ENCODE peak calls at places on chromosome 14, in seven cellular contexts. Z is astrocyte, S is fibroblast of lung, G is PC-3, E is SK-N-SH, T is neural progenitor cell, L is HCT116. W is an unnamed sample.
A peak's percentile ranks its signal among the peaks of the same experiment; 100 is the strongest.

GRCh38 chr14:68768316-68768715 is 24.6 kb downstream of the ZFP36L1 start:
- DNase-seq in Z (no peak), S (no peak), G (no peak), E (no peak), T (no peak), L (no peak), W (peak; percentile 54)

GRCh38 chr14:74945852-74946658 is 9.3 kb downstream of the PGF start:
- DNase-seq in Z (peak; percentile 22), S (peak; percentile 67), G (peak; percentile 85), E (peak; percentile 95), T (peak; percentile 86), L (peak; percentile 39), W (peak; percentile 98)

GRCh38 chr14:51895425-51895824 is 35.0 kb downstream of the GNG2 start:
- DNase-seq in Z (no peak), S (no peak), G (no peak), E (no peak), T (no peak), L (no peak), W (no peak)

GRCh38 chr14:83473846-83474245 is 1940.2 kb upstream of the SEL1L start:
- DNase-seq in Z (peak; percentile 2), S (peak; percentile 21), G (no peak), E (no peak), T (no peak), L (no peak), W (no peak)

GRCh38 chr14:95452176-95452889 is 64.1 kb downstream of the SYNE3 start:
- DNase-seq in Z (no peak), S (peak; percentile 14), G (peak; percentile 25), E (peak; percentile 56), T (peak; percentile 35), L (no peak), W (no peak)

GRCh38 chr14:68677476-68677875 is 115.4 kb downstream of the ZFP36L1 start:
- DNase-seq in Z (no peak), S (no peak), G (no peak), E (no peak), T (no peak), L (no peak), W (no peak)

GRCh38 chr14:53536446-53536845 is 383.3 kb upstream of the DDHD1 start:
- DNase-seq in Z (no peak), S (no peak), G (no peak), E (no peak), T (no peak), L (no peak), W (no peak)

GRCh38 chr14:36514278-36515104 is 5.5 kb downstream of the NKX2-1 start:
- DNase-seq in Z (peak; percentile 51), S (no peak), G (no peak), E (no peak), T (peak; percentile 68), L (no peak), W (peak; percentile 82)

GRCh38 chr14:101135796-101136742 is 232.5 kb upstream of the RTL1 start:
- DNase-seq in Z (no peak), S (no peak), G (no peak), E (peak; percentile 54), T (no peak), L (no peak), W (peak; percentile 49)

GRCh38 chr14:99758121-99758871 is 34.9 kb upstream of the EML1 start:
- DNase-seq in Z (peak; percentile 95), S (peak; percentile 93), G (peak; percentile 94), E (no peak), T (peak; percentile 32), L (no peak), W (peak; percentile 93)

GRCh38 chr14:24411468-24412454 is 13.0 kb downstream of the NYNRIN start:
- DNase-seq in Z (peak; percentile 22), S (peak; percentile 72), G (peak; percentile 56), E (peak; percentile 77), T (peak; percentile 68), L (peak; percentile 51), W (peak; percentile 93)

GRCh38 chr14:68234101-68234905 is 414.7 kb downstream of the RAD51B start:
- DNase-seq in Z (no peak), S (no peak), G (no peak), E (no peak), T (no peak), L (no peak), W (no peak)

GRCh38 chr14:75811136-75811839 is 150.2 kb downstream of the TTLL5 start:
- DNase-seq in Z (no peak), S (no peak), G (no peak), E (no peak), T (no peak), L (no peak), W (no peak)

GRCh38 chr14:102684276-102684663 is 91.8 kb downstream of the RCOR1 start:
- DNase-seq in Z (no peak), S (no peak), G (no peak), E (no peak), T (no peak), L (no peak), W (no peak)

GRCh38 chr14:46580941-46581671 is 70.5 kb downstream of the RPL10L start:
- DNase-seq in Z (peak; percentile 33), S (peak; percentile 9), G (peak; percentile 58), E (peak; percentile 0), T (peak; percentile 76), L (peak; percentile 31), W (peak; percentile 3)

GRCh38 chr14:73262427-73263183 is 25.3 kb downstream of the PAPLN start:
- DNase-seq in Z (no peak), S (no peak), G (no peak), E (peak; percentile 30), T (no peak), L (no peak), W (peak; percentile 68)

GRCh38 chr14:85764809-85765208 is 234.9 kb downstream of the FLRT2 start:
- DNase-seq in Z (peak; percentile 9), S (peak; percentile 31), G (peak; percentile 6), E (no peak), T (no peak), L (no peak), W (peak; percentile 45)

GRCh38 chr14:92348154-92348553 is 25.2 kb downstream of the SLC24A4 start:
- DNase-seq in Z (no peak), S (no peak), G (peak; percentile 95), E (no peak), T (no peak), L (no peak), W (no peak)

GRCh38 chr14:75119056-75119455 is 7.8 kb downstream of the NEK9 start:
- DNase-seq in Z (no peak), S (peak; percentile 33), G (peak; percentile 16), E (no peak), T (no peak), L (no peak), W (no peak)

GRCh38 chr14:34498684-34499412 is 36.8 kb upstream of the SPTSSA start:
- DNase-seq in Z (peak; percentile 18), S (peak; percentile 45), G (peak; percentile 82), E (peak; percentile 45), T (peak; percentile 36), L (peak; percentile 40), W (no peak)

GRCh38 chr14:71403673-71404072 is 496.4 kb downstream of the PCNX1 start:
- DNase-seq in Z (no peak), S (peak; percentile 27), G (peak; percentile 51), E (peak; percentile 47), T (no peak), L (peak; percentile 2), W (no peak)
- TF ChIP-seq CTCF in Z (no peak), S (no peak), G (peak; percentile 23), E (peak; percentile 11), T (no peak), L (no peak), W (no peak)

GRCh38 chr14:50106178-50106577 is 10.2 kb downstream of the VCPKMT start:
- DNase-seq in Z (no peak), S (no peak), G (no peak), E (no peak), T (no peak), L (no peak), W (no peak)

GRCh38 chr14:50100824-50101223 is 15.5 kb downstream of the VCPKMT start:
- DNase-seq in Z (no peak), S (no peak), G (no peak), E (no peak), T (no peak), L (no peak), W (no peak)

GRCh38 chr14:50099335-50099734 is 17.0 kb downstream of the VCPKMT start:
- DNase-seq in Z (peak; percentile 16), S (no peak), G (peak; percentile 93), E (no peak), T (no peak), L (peak; percentile 37), W (no peak)

GRCh38 chr14:50101417-50101816 is 15.0 kb downstream of the VCPKMT start:
- DNase-seq in Z (no peak), S (no peak), G (peak; percentile 55), E (no peak), T (no peak), L (no peak), W (no peak)

GRCh38 chr14:50103558-50103957 is 12.8 kb downstream of the VCPKMT start:
- DNase-seq in Z (no peak), S (peak; percentile 22), G (no peak), E (no peak), T (no peak), L (no peak), W (no peak)
- H3K4me3 ChIP-seq in Z (no peak overlapping the region), S (no peak overlapping the region), G (no peak overlapping the region), E (no peak overlapping the region), T (no peak overlapping the region), L (no peak overlapping the region), W (no peak overlapping the region)

GRCh38 chr14:58871972-58872530 is 234.3 kb downstream of the DACT1 start:
- DNase-seq in Z (peak; percentile 23), S (peak; percentile 69), G (peak; percentile 30), E (no peak), T (no peak), L (no peak), W (peak; percentile 38)
- H3K4me2 ChIP-seq in Z (no peak overlapping the region), S (no peak overlapping the region), G (no peak overlapping the region), E (no peak overlapping the region), T (no peak overlapping the region), L (no peak overlapping the region), W (peak overlapping the region; percentile 45)

GRCh38 chr14:60265163-60265562 is 16.1 kb downstream of the PPM1A start:
- DNase-seq in Z (no peak), S (no peak), G (no peak), E (no peak), T (no peak), L (no peak), W (no peak)

GRCh38 chr14:60272177-60272576 is 23.2 kb downstream of the PPM1A start:
- DNase-seq in Z (no peak), S (no peak), G (peak; percentile 30), E (no peak), T (no peak), L (no peak), W (no peak)

GRCh38 chr14:60266021-60266937 is 17.3 kb downstream of the PPM1A start:
- DNase-seq in Z (no peak), S (peak; percentile 33), G (peak; percentile 82), E (no peak), T (peak; percentile 18), L (peak; percentile 27), W (no peak)
- TF ChIP-seq CTCF in Z (peak; percentile 14), S (no peak), G (peak; percentile 100), E (peak; percentile 39), T (peak; percentile 57), L (peak; percentile 27), W (peak; percentile 68)

DNA sequence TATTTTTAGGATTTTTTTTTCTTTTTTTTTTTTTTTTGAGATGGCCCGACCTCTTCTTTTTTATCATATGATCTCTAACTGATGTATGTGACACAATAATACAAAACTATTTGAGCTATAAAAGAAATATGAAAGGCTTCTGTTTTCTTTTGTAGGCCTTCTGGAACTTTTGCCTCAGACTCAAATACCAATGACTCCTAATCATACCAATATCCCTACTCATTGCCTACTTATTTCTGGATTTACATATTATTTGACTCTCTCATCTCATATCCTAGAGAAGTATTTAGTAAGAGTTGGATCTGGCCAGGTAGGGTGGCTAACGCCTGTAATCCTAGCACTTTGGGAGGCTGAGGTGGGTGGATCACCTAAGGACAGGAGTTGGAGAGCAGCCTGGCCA is 12.7 kb upstream of the WDR89 start:
- DNase-seq in Z (peak; percentile 37), S (no peak), G (no peak), E (no peak), T (no peak), L (no peak), W (no peak)
- H3K4me3 ChIP-seq in Z (no peak overlapping the region), S (no peak overlapping the region), G (no peak overlapping the region), E (no peak overlapping the region), T (no peak overlapping the region), L (no peak overlapping the region), W (no peak overlapping the region)